ENCODE peak calls at places on chromosomes 4 and X, in nine cellular contexts. N, G, W, E, I, L, H, Q and A are unnamed samples. For H3K36me3, the result is how much of the 10 kb centered on the place peaks cover.

GRCh38 chr4:5037553-5038551 is 13.4 kb upstream of the STK32B start:
- DNase-seq in N (no peak), G (no peak), W (no peak), E (no peak), I (peak), L (no peak), H (no peak), Q (peak), A (no peak)

GRCh38 chrX:84729408-84729807 is 227.2 kb upstream of the HDX start:
- DNase-seq in N (no peak), G (no peak), W (no peak), E (no peak), I (no peak), L (no peak), H (no peak), Q (no peak), A (no peak)

GRCh38 chr4:65538571-65538970 is 131.7 kb downstream of the EPHA5 start:
- DNase-seq in N (no peak), G (no peak), W (no peak), E (no peak), I (no peak), L (no peak), H (no peak), Q (no peak), A (no peak)

GRCh38 chr4:42729505-42730237 is 72.8 kb upstream of the ATP8A1 start:
- DNase-seq in N (no peak), G (no peak), W (no peak), E (no peak), I (no peak), L (no peak), H (no peak), Q (no peak), A (no peak)

GRCh38 chr4:112340048-112340447 is 42.9 kb downstream of the ALPK1 start:
- DNase-seq in N (no peak), G (no peak), W (no peak), E (no peak), I (no peak), L (peak), H (no peak), Q (peak), A (no peak)

GRCh38 chr4:18689308-18689915 is 667.9 kb upstream of the LCORL start:
- DNase-seq in N (no peak), G (peak), W (peak), E (peak), I (peak), L (peak), H (peak), Q (peak), A (peak)

GRCh38 chrX:141760761-141761160 is 62.2 kb upstream of the SPANXD start:
- DNase-seq in N (no peak), G (no peak), W (no peak), E (no peak), I (no peak), L (no peak), H (no peak), Q (no peak), A (no peak)

GRCh38 chrX:28847423-28847822 is 260.2 kb downstream of the IL1RAPL1 start:
- DNase-seq in N (no peak), G (no peak), W (no peak), E (no peak), I (no peak), L (no peak), H (no peak), Q (peak), A (peak)

GRCh38 chrX:50700921-50701320 is 113.1 kb downstream of the SHROOM4 start:
- DNase-seq in N (no peak), G (no peak), W (no peak), E (no peak), I (no peak), L (peak), H (no peak), Q (peak), A (no peak)

GRCh38 chr4:159070742-159071141 is 32.1 kb upstream of the RAPGEF2 start:
- DNase-seq in N (no peak), G (no peak), W (no peak), E (no peak), I (no peak), L (no peak), H (no peak), Q (no peak), A (no peak)

GRCh38 chr4:94595880-94596483 is 144.2 kb downstream of the PDLIM5 start:
- DNase-seq in N (no peak), G (no peak), W (peak), E (peak), I (no peak), L (no peak), H (peak), Q (peak), A (peak)

GRCh38 chrX:42117318-42117717 is 194.0 kb upstream of the CASK start:
- DNase-seq in N (no peak), G (no peak), W (peak), E (no peak), I (no peak), L (no peak), H (no peak), Q (no peak), A (no peak)

GRCh38 chr4:56976878-56977320 is 507 bp downstream of the NOA1 start:
- DNase-seq in N (no peak), G (peak), W (peak), E (peak), I (peak), L (peak), H (peak), Q (peak), A (peak)

GRCh38 chrX:2500681-2501151 is at the start of the genes DHRSX and ZBED1:
- DNase-seq in N (no peak), G (peak), W (peak), E (peak), I (peak), L (peak), H (peak), Q (peak), A (peak)

GRCh38 chrX:13123857-13124345 is 79.5 kb upstream of the FAM9C start:
- DNase-seq in N (no peak), G (no peak), W (no peak), E (no peak), I (no peak), L (no peak), H (no peak), Q (no peak), A (no peak)

GRCh38 chrX:140510306-140510676 is 5.4 kb upstream of the SOX3 start:
- DNase-seq in N (no peak), G (no peak), W (no peak), E (no peak), I (no peak), L (no peak), H (no peak), Q (peak), A (peak)

GRCh38 chr4:35494955-35495354 is 749.4 kb downstream of the ARAP2 start:
- DNase-seq in N (no peak), G (no peak), W (no peak), E (no peak), I (no peak), L (no peak), H (no peak), Q (no peak), A (no peak)

GRCh38 chr4:178081931-178082330 is 639.7 kb upstream of the AGA start:
- DNase-seq in N (no peak), G (no peak), W (no peak), E (no peak), I (no peak), L (no peak), H (no peak), Q (peak), A (no peak)

GRCh38 chr4:147017081-147017480 is 71.4 kb upstream of the TTC29 start:
- DNase-seq in N (no peak), G (no peak), W (no peak), E (no peak), I (no peak), L (no peak), H (no peak), Q (no peak), A (no peak)

GRCh38 chr4:163157157-163157556 is 9.5 kb downstream of the NAF1 start:
- DNase-seq in N (no peak), G (no peak), W (no peak), E (no peak), I (no peak), L (no peak), H (no peak), Q (no peak), A (no peak)

GRCh38 chr4:145388043-145388442 is 93.6 kb upstream of the SMAD1 start:
- DNase-seq in N (no peak), G (no peak), W (peak), E (no peak), I (no peak), L (no peak), H (no peak), Q (peak), A (no peak)

GRCh38 chr4:147620315-147620714 is 3.1 kb downstream of the TMEM184C start:
- DNase-seq in N (no peak), G (no peak), W (no peak), E (no peak), I (no peak), L (no peak), H (no peak), Q (no peak), A (no peak)

GRCh38 chr4:4659871-4660651 is 118.2 kb upstream of the STX18 start:
- DNase-seq in N (no peak), G (no peak), W (no peak), E (no peak), I (no peak), L (no peak), H (no peak), Q (no peak), A (no peak)

GRCh38 chr4:27059446-27059845 is 198.8 kb downstream of the STIM2 start:
- DNase-seq in N (no peak), G (no peak), W (no peak), E (no peak), I (no peak), L (no peak), H (no peak), Q (no peak), A (no peak)

GRCh38 chrX:48667504-48667903 is 16.1 kb upstream of the WAS start:
- DNase-seq in N (no peak), G (no peak), W (no peak), E (no peak), I (no peak), L (no peak), H (no peak), Q (no peak), A (no peak)

GRCh38 chrX:48090123-48090522 is 18.7 kb upstream of the ZNF630 start:
- DNase-seq in N (no peak), G (no peak), W (no peak), E (no peak), I (no peak), L (no peak), H (no peak), Q (no peak), A (no peak)

GRCh38 chrX:7154040-7154597 is 6.2 kb upstream of the PUDP start:
- DNase-seq in N (no peak), G (no peak), W (no peak), E (no peak), I (no peak), L (no peak), H (no peak), Q (no peak), A (peak)

GRCh38 chrX:49901068-49901467 is 21.3 kb upstream of the CLCN5 start:
- DNase-seq in N (no peak), G (no peak), W (no peak), E (no peak), I (no peak), L (no peak), H (no peak), Q (no peak), A (no peak)

GRCh38 chrX:153055827-153056748 is at the start of gene PNMA3:
- DNase-seq in N (no peak), G (no peak), W (no peak), E (peak), I (no peak), L (no peak), H (no peak), Q (peak), A (peak)

GRCh38 chr4:21802406-21802805 is 146.2 kb downstream of the KCNIP4 start:
- DNase-seq in N (no peak), G (no peak), W (no peak), E (no peak), I (no peak), L (no peak), H (no peak), Q (no peak), A (no peak)

GRCh38 chr4:152293527-152293926 is 242.4 kb downstream of the FBXW7 start:
- DNase-seq in N (no peak), G (no peak), W (no peak), E (no peak), I (no peak), L (no peak), H (no peak), Q (no peak), A (no peak)

GRCh38 chr4:866761-867390 is 40.9 kb upstream of the CPLX1 start:
- DNase-seq in N (no peak), G (no peak), W (no peak), E (no peak), I (no peak), L (no peak), H (no peak), Q (peak), A (no peak)
- H3K36me3 ChIP-seq in N (half or more), G (under half), W (under half), E (under half), I (under half), L (half or more), H (under half), Q (under half), A (under half)

GRCh38 chr4:89558147-89558546 is 250.5 kb upstream of the GPRIN3 start:
- DNase-seq in N (no peak), G (no peak), W (peak), E (peak), I (no peak), L (no peak), H (peak), Q (peak), A (no peak)
- H3K36me3 ChIP-seq in N (under half), G (under half), W (under half), E (under half), I (under half), L (under half), H (under half), Q (under half), A (under half)

GRCh38 chr4:8177544-8177943 is 18.9 kb upstream of the ABLIM2 start:
- DNase-seq in N (no peak), G (no peak), W (no peak), E (no peak), I (no peak), L (no peak), H (no peak), Q (no peak), A (no peak)
- H3K36me3 ChIP-seq in N (under half), G (under half), W (under half), E (under half), I (under half), L (under half), H (under half), Q (under half), A (under half)

DNA sequence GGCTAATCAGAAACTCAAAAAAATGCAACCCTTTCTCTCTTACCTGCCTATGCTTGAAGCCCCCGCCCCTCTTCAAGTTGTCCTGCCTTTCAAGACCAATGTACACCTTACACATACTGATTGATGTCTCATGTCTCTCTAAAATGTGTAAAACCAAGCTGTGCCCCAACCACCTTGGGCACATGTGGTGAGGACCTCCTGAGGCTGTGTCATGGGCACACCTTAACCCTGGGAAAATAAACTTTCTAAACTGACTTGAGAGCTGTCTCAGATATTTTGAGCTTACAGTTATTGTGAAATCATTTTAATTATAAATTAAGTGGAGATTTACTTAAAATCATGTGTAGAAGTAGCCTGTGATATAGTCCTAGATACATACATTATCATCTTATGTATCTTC is 22.2 kb downstream of the GUF1 start:
- DNase-seq in N (no peak), G (no peak), W (no peak), E (no peak), I (no peak), L (no peak), H (no peak), Q (no peak), A (no peak)
- H3K36me3 ChIP-seq in N (under half), G (under half), W (under half), E (half or more), I (half or more), L (half or more), H (half or more), Q (under half), A (under half)

GRCh38 chrX:45751156-45751555 is 550.5 kb upstream of the DIPK2B start:
- DNase-seq in N (no peak), G (no peak), W (no peak), E (no peak), I (no peak), L (no peak), H (no peak), Q (no peak), A (no peak)
- H3K36me3 ChIP-seq in N (under half), G (under half), W (under half), E (under half), I (under half), L (under half), H (under half), Q (under half), A (under half)

GRCh38 chrX:40105791-40106676 is 8.3 kb upstream of the BCOR start:
- DNase-seq in N (no peak), G (peak), W (peak), E (peak), I (peak), L (peak), H (peak), Q (peak), A (peak)

GRCh38 chrX:40107291-40108083 is 9.7 kb upstream of the BCOR start:
- DNase-seq in N (peak), G (peak), W (peak), E (peak), I (peak), L (peak), H (no peak), Q (peak), A (peak)

GRCh38 chrX:40108084-40108958 is 10.6 kb upstream of the BCOR start:
- DNase-seq in N (peak), G (peak), W (no peak), E (peak), I (peak), L (peak), H (no peak), Q (peak), A (peak)

GRCh38 chrX:40105016-40105790 is 7.4 kb upstream of the BCOR start:
- DNase-seq in N (no peak), G (peak), W (peak), E (peak), I (peak), L (no peak), H (peak), Q (peak), A (peak)

GRCh38 chrX:40106677-40107290 is 9.0 kb upstream of the BCOR start:
- DNase-seq in N (no peak), G (no peak), W (no peak), E (no peak), I (no peak), L (no peak), H (no peak), Q (peak), A (peak)
- H3K36me3 ChIP-seq in N (under half), G (under half), W (under half), E (under half), I (under half), L (under half), H (under half), Q (under half), A (under half)

DNA sequence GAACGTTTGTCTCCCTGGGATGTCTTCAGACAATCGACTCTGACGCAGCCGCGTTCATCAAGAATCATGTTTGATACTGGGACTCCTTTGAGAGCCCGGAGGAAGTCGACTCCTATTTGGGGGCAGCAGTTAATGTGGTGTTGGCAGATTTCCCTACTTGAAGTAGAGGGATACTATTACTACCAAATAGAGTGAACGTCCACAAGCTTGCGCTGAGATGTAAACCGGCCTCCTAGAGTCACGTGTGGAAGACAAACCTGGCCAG is 18.7 kb downstream of the PIGG start:
- DNase-seq in N (no peak), G (no peak), W (no peak), E (no peak), I (no peak), L (no peak), H (no peak), Q (no peak), A (no peak)
- H3K36me3 ChIP-seq in N (half or more), G (under half), W (under half), E (under half), I (under half), L (half or more), H (under half), Q (under half), A (under half)